ENCODE peak calls at places on chromosomes 4 and X, in eight cellular contexts. One of them, this sample, is unnamed.

GRCh38 chrX:53071604-53072417 is 10.4 kb upstream of the TSPYL2 start:
- DNase-seq in H1: no peak
- DNase-seq in transverse colon: peak; percentile 77
- DNase-seq in GM12878: peak; percentile 46
- DNase-seq in CD8-positive, alpha-beta T cell: peak; percentile 50
- DNase-seq in upper lobe of right lung: peak; percentile 80
- DNase-seq in Peyer's patch: peak; percentile 83
- DNase-seq in SK-N-SH: peak; percentile 68
- DNase-seq in this sample: peak; percentile 64

GRCh38 chr4:16256343-16256742 is 30.1 kb upstream of the TAPT1 start:
- DNase-seq in H1: no peak
- DNase-seq in transverse colon: no peak
- DNase-seq in GM12878: no peak
- DNase-seq in CD8-positive, alpha-beta T cell: no peak
- DNase-seq in upper lobe of right lung: no peak
- DNase-seq in Peyer's patch: no peak
- DNase-seq in SK-N-SH: no peak
- DNase-seq in this sample: no peak

GRCh38 chr4:30757357-30757756 is 37.2 kb downstream of the PCDH7 start:
- DNase-seq in H1: no peak
- DNase-seq in transverse colon: no peak
- DNase-seq in GM12878: no peak
- DNase-seq in CD8-positive, alpha-beta T cell: no peak
- DNase-seq in upper lobe of right lung: no peak
- DNase-seq in Peyer's patch: no peak
- DNase-seq in SK-N-SH: no peak
- DNase-seq in this sample: no peak

GRCh38 chr4:56261027-56261426 is 126.3 kb downstream of the AASDH start:
- DNase-seq in H1: no peak
- DNase-seq in transverse colon: no peak
- DNase-seq in GM12878: peak; percentile 2
- DNase-seq in CD8-positive, alpha-beta T cell: no peak
- DNase-seq in upper lobe of right lung: no peak
- DNase-seq in Peyer's patch: no peak
- DNase-seq in SK-N-SH: no peak
- DNase-seq in this sample: no peak

GRCh38 chr4:8185280-8185679 is 13.8 kb upstream of the SH3TC1 start:
- DNase-seq in H1: no peak
- DNase-seq in transverse colon: no peak
- DNase-seq in GM12878: no peak
- DNase-seq in CD8-positive, alpha-beta T cell: no peak
- DNase-seq in upper lobe of right lung: no peak
- DNase-seq in Peyer's patch: no peak
- DNase-seq in SK-N-SH: no peak
- DNase-seq in this sample: no peak

GRCh38 chrX:96611619-96612362 is 72.9 kb upstream of the DIAPH2 start:
- DNase-seq in H1: no peak
- DNase-seq in transverse colon: no peak
- DNase-seq in GM12878: no peak
- DNase-seq in CD8-positive, alpha-beta T cell: no peak
- DNase-seq in upper lobe of right lung: no peak
- DNase-seq in Peyer's patch: no peak
- DNase-seq in SK-N-SH: peak; percentile 58
- DNase-seq in this sample: no peak

GRCh38 chrX:103730746-103731508 is 20.2 kb downstream of the TMEM31 start:
- DNase-seq in H1: no peak
- DNase-seq in transverse colon: no peak
- DNase-seq in GM12878: no peak
- DNase-seq in CD8-positive, alpha-beta T cell: no peak
- DNase-seq in upper lobe of right lung: no peak
- DNase-seq in Peyer's patch: no peak
- DNase-seq in SK-N-SH: no peak
- DNase-seq in this sample: no peak

GRCh38 chr4:87491436-87491835 is 37.7 kb downstream of the SPARCL1 start:
- DNase-seq in H1: no peak
- DNase-seq in transverse colon: no peak
- DNase-seq in GM12878: no peak
- DNase-seq in CD8-positive, alpha-beta T cell: no peak
- DNase-seq in upper lobe of right lung: no peak
- DNase-seq in Peyer's patch: no peak
- DNase-seq in SK-N-SH: no peak
- DNase-seq in this sample: no peak

GRCh38 chr4:7161721-7162214 is 30.6 kb upstream of the SORCS2 start:
- DNase-seq in H1: no peak
- DNase-seq in transverse colon: no peak
- DNase-seq in GM12878: no peak
- DNase-seq in CD8-positive, alpha-beta T cell: no peak
- DNase-seq in upper lobe of right lung: peak; percentile 52
- DNase-seq in Peyer's patch: no peak
- DNase-seq in SK-N-SH: peak; percentile 26
- DNase-seq in this sample: no peak

GRCh38 chr4:747546-748170 is 42.0 kb downstream of the PCGF3 start:
- DNase-seq in H1: no peak
- DNase-seq in transverse colon: no peak
- DNase-seq in GM12878: no peak
- DNase-seq in CD8-positive, alpha-beta T cell: no peak
- DNase-seq in upper lobe of right lung: no peak
- DNase-seq in Peyer's patch: no peak
- DNase-seq in SK-N-SH: no peak
- DNase-seq in this sample: no peak

GRCh38 chr4:743463-744211 is 38.0 kb downstream of the PCGF3 start:
- DNase-seq in H1: no peak
- DNase-seq in transverse colon: no peak
- DNase-seq in GM12878: no peak
- DNase-seq in CD8-positive, alpha-beta T cell: no peak
- DNase-seq in upper lobe of right lung: peak; percentile 37
- DNase-seq in Peyer's patch: no peak
- DNase-seq in SK-N-SH: no peak
- DNase-seq in this sample: no peak

GRCh38 chr4:742742-743311 is 37.2 kb downstream of the PCGF3 start:
- DNase-seq in H1: peak; percentile 94
- DNase-seq in transverse colon: peak; percentile 72
- DNase-seq in GM12878: no peak
- DNase-seq in CD8-positive, alpha-beta T cell: peak; percentile 68
- DNase-seq in upper lobe of right lung: peak; percentile 82
- DNase-seq in Peyer's patch: peak; percentile 62
- DNase-seq in SK-N-SH: peak; percentile 93
- DNase-seq in this sample: no peak

GRCh38 chr4:742096-742741 is 36.6 kb downstream of the PCGF3 start:
- DNase-seq in H1: no peak
- DNase-seq in transverse colon: no peak
- DNase-seq in GM12878: no peak
- DNase-seq in CD8-positive, alpha-beta T cell: no peak
- DNase-seq in upper lobe of right lung: no peak
- DNase-seq in Peyer's patch: no peak
- DNase-seq in SK-N-SH: no peak
- DNase-seq in this sample: no peak

DNA sequence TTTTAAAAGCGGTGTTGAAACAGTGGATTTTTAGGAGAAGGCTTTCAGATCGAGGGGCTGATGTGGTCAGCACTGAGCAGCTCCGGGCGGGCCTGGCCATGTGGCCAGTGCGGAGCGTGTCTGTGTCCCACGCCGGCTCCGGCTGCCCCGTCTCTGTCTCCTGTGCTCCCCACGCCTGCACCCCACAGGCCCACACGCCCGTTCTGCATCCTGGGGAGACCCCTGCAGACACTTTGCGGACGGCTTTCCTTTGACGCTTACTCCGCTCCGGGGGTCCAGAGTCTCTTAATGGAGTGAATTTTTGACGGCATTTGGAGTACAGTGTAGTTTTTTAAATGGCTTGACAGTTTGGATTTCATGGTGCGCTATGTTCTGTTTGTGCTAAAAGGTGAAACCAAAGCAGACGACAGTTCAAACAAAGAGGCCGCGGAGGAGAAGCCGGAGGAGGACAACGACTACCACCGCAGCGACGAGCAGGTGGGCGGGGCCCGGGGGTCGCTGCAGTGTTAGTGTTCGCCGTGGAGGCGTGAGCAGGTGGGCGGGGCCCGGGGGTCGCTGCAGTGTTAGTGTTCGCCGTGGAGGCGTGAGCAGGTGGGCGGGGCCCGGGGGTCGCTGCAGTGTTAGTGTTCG is 38.7 kb downstream of the PCGF3 start:
- DNase-seq in H1: no peak
- DNase-seq in transverse colon: no peak
- DNase-seq in GM12878: no peak
- DNase-seq in CD8-positive, alpha-beta T cell: no peak
- DNase-seq in upper lobe of right lung: peak; percentile 59
- DNase-seq in Peyer's patch: no peak
- DNase-seq in SK-N-SH: no peak
- DNase-seq in this sample: no peak
- H3K36me3 ChIP-seq in H1: peaks cover 10% of the 10 kb centered on the region
- H3K36me3 ChIP-seq in transverse colon: no peaks in the 10 kb centered on the region
- H3K36me3 ChIP-seq in GM12878: no peaks in the 10 kb centered on the region
- H3K36me3 ChIP-seq in CD8-positive, alpha-beta T cell: no peaks in the 10 kb centered on the region
- H3K36me3 ChIP-seq in upper lobe of right lung: peaks cover 26% of the 10 kb centered on the region
- H3K36me3 ChIP-seq in Peyer's patch: no peaks in the 10 kb centered on the region
- H3K36me3 ChIP-seq in SK-N-SH: peaks cover 41% of the 10 kb centered on the region
- H3K36me3 ChIP-seq in this sample: peaks cover 13% of the 10 kb centered on the region

DNA sequence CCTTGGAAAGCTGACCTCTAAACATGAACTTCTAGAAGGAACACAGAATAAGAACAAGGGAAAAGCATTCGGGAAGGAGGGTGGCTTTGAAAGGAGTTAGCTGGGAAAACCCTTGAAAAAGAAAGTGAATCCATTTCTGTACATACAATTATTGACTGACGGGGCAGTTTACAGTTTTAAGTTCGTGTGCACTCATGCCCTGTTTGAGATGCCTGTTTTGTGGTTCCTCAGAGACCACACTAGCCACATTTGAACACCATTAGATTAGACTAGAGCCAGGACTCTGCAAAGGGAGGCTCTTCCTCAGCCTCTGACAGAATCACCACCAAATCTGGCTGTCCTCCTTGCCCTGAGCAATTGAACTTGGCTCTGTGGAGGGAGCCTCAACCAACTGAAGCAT is 158.3 kb downstream of the PALLD start:
- DNase-seq in H1: no peak
- DNase-seq in transverse colon: no peak
- DNase-seq in GM12878: no peak
- DNase-seq in CD8-positive, alpha-beta T cell: no peak
- DNase-seq in upper lobe of right lung: no peak
- DNase-seq in Peyer's patch: no peak
- DNase-seq in SK-N-SH: no peak
- DNase-seq in this sample: no peak
- H3K4me1 ChIP-seq in H1: no peaks in the 10 kb centered on the region
- H3K4me1 ChIP-seq in transverse colon: no peaks in the 10 kb centered on the region
- H3K4me1 ChIP-seq in GM12878: no peaks in the 10 kb centered on the region
- H3K4me1 ChIP-seq in CD8-positive, alpha-beta T cell: no peaks in the 10 kb centered on the region
- H3K4me1 ChIP-seq in upper lobe of right lung: no peaks in the 10 kb centered on the region
- H3K4me1 ChIP-seq in Peyer's patch: no peaks in the 10 kb centered on the region
- H3K4me1 ChIP-seq in SK-N-SH: peaks cover 24% of the 10 kb centered on the region
- H3K4me1 ChIP-seq in this sample: peaks cover 8% of the 10 kb centered on the region

DNA sequence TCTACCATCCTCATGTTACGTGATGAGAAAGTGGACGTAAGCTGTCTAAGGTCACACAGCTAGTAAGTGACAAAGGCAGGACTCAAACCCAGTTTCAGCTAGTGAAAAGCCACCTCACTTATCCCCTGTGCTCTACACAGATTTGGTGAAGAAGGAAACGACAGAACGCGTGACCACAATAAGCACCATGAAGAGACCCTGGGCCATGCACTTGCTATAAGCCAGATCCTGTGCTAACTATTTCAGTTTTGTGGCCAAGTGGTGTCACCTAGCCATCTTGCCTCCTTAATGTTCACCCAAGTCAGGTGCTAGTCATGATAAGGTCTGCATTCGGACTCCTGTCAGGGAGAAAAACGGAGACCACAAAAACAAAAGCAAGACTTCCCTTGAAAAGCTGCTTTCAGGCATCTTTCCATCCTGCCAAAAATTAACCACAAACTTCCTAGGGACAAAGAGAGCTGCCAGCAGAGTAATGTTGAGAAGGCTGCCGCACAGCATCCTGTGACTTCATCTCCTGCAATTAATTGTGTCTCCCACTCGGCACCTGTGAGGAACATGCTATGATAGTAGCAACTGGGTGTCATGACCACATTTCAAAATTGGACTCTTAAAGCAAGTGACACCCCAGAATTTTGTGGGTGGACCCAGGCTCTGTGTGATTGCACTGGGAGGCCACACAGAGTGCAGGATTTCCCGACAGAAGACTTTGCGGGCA is 8.8 kb upstream of the IDS start:
- DNase-seq in H1: no peak
- DNase-seq in transverse colon: no peak
- DNase-seq in GM12878: no peak
- DNase-seq in CD8-positive, alpha-beta T cell: no peak
- DNase-seq in upper lobe of right lung: no peak
- DNase-seq in Peyer's patch: no peak
- DNase-seq in SK-N-SH: no peak
- DNase-seq in this sample: no peak
- H3K27ac ChIP-seq in H1: no peak overlapping the region
- H3K27ac ChIP-seq in transverse colon: no peak overlapping the region
- H3K27ac ChIP-seq in GM12878: no peak overlapping the region
- H3K27ac ChIP-seq in CD8-positive, alpha-beta T cell: peak overlapping the region; percentile 31
- H3K27ac ChIP-seq in upper lobe of right lung: no peak overlapping the region
- H3K27ac ChIP-seq in Peyer's patch: no peak overlapping the region
- H3K27ac ChIP-seq in SK-N-SH: no peak overlapping the region
- H3K27ac ChIP-seq in this sample: no peak overlapping the region

GRCh38 chr4:158676076-158676475 is 4.0 kb downstream of the ETFDH start:
- DNase-seq in H1: no peak
- DNase-seq in transverse colon: no peak
- DNase-seq in GM12878: no peak
- DNase-seq in CD8-positive, alpha-beta T cell: no peak
- DNase-seq in upper lobe of right lung: no peak
- DNase-seq in Peyer's patch: no peak
- DNase-seq in SK-N-SH: no peak
- DNase-seq in this sample: no peak

GRCh38 chr4:158681630-158682029 is 9.5 kb downstream of the ETFDH start:
- DNase-seq in H1: no peak
- DNase-seq in transverse colon: no peak
- DNase-seq in GM12878: no peak
- DNase-seq in CD8-positive, alpha-beta T cell: no peak
- DNase-seq in upper lobe of right lung: no peak
- DNase-seq in Peyer's patch: no peak
- DNase-seq in SK-N-SH: no peak
- DNase-seq in this sample: no peak

GRCh38 chr4:158673633-158674032 is 1.5 kb downstream of the ETFDH start:
- DNase-seq in H1: no peak
- DNase-seq in transverse colon: no peak
- DNase-seq in GM12878: no peak
- DNase-seq in CD8-positive, alpha-beta T cell: no peak
- DNase-seq in upper lobe of right lung: no peak
- DNase-seq in Peyer's patch: no peak
- DNase-seq in SK-N-SH: no peak
- DNase-seq in this sample: no peak

GRCh38 chr4:158682071-158682470 is 10.0 kb downstream of the ETFDH start:
- DNase-seq in H1: no peak
- DNase-seq in transverse colon: no peak
- DNase-seq in GM12878: no peak
- DNase-seq in CD8-positive, alpha-beta T cell: no peak
- DNase-seq in upper lobe of right lung: no peak
- DNase-seq in Peyer's patch: no peak
- DNase-seq in SK-N-SH: no peak
- DNase-seq in this sample: no peak

DNA sequence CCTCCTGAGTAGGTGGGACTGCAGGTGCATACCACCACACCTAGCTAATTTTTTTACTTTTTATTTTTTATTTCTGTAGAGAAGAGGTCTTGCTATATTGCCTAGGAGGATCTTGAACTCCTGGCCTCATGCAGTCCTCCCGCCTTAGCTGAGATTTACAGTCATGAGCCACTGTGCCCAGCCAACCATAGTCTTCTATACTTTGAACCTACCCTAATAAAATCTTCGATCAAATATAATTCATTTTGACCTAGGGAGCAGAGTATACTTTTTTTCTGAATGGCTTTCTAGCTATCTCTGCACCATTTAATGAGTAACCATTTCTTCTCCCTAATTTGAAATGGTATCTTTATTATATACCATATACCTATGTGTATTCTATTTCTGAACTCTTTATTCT is 6.7 kb downstream of the ETFDH start:
- DNase-seq in H1: no peak
- DNase-seq in transverse colon: no peak
- DNase-seq in GM12878: no peak
- DNase-seq in CD8-positive, alpha-beta T cell: no peak
- DNase-seq in upper lobe of right lung: no peak
- DNase-seq in Peyer's patch: no peak
- DNase-seq in SK-N-SH: no peak
- DNase-seq in this sample: no peak
- H3K36me3 ChIP-seq in H1: no peaks in the 10 kb centered on the region
- H3K36me3 ChIP-seq in transverse colon: no peaks in the 10 kb centered on the region
- H3K36me3 ChIP-seq in GM12878: no peaks in the 10 kb centered on the region
- H3K36me3 ChIP-seq in CD8-positive, alpha-beta T cell: no peaks in the 10 kb centered on the region
- H3K36me3 ChIP-seq in upper lobe of right lung: peaks cover 8% of the 10 kb centered on the region
- H3K36me3 ChIP-seq in Peyer's patch: no peaks in the 10 kb centered on the region
- H3K36me3 ChIP-seq in SK-N-SH: peaks cover 2% of the 10 kb centered on the region
- H3K36me3 ChIP-seq in this sample: peaks cover 13% of the 10 kb centered on the region